ENCODE peak calls at places on chromosome 17, in six cellular contexts. B is AG04450, Z is heart right ventricle, I is HFFc6, V is omental fat pad, Y is activated B cell treated with CpG ODN at 0.5 μM for 24 hours. J is an unnamed sample.

GRCh38 chr17:2898255-2898926 is 102.2 kb downstream of the RAP1GAP2 start:
- DNase-seq in B (no peak), Z (no peak), I (no peak), V (no peak), Y (no peak), J (no peak)

GRCh38 chr17:5019475-5019956 is 15.7 kb downstream of the SLC52A1 start:
- DNase-seq in B (no peak), Z (no peak), I (no peak), V (no peak), Y (peak), J (peak)

GRCh38 chr17:50464121-50464520 is 4.6 kb downstream of the CHAD start:
- DNase-seq in B (no peak), Z (no peak), I (no peak), V (no peak), Y (no peak), J (no peak)

GRCh38 chr17:50169121-50169764 is 3.4 kb downstream of the SGCA start:
- DNase-seq in B (no peak), Z (peak), I (peak), V (no peak), Y (peak), J (peak)

GRCh38 chr17:15409721-15410247 is 57.6 kb downstream of the CDRT4 start:
- DNase-seq in B (peak), Z (peak), I (peak), V (no peak), Y (no peak), J (no peak)

GRCh38 chr17:2707721-2708584 is 3.6 kb downstream of the CLUH start:
- DNase-seq in B (no peak), Z (peak), I (no peak), V (no peak), Y (no peak), J (no peak)

GRCh38 chr17:77572851-77573250 is 385.7 kb upstream of the TNRC6C start:
- DNase-seq in B (no peak), Z (no peak), I (no peak), V (no peak), Y (no peak), J (no peak)

GRCh38 chr17:80892019-80892855 is 99.4 kb upstream of the CHMP6 start:
- DNase-seq in B (peak), Z (peak), I (peak), V (peak), Y (no peak), J (peak)

GRCh38 chr17:27667656-27668487 is 36.9 kb downstream of the LGALS9 start:
- DNase-seq in B (no peak), Z (no peak), I (no peak), V (no peak), Y (peak), J (no peak)

GRCh38 chr17:33924105-33924504 is 331.0 kb upstream of the CCL2 start:
- DNase-seq in B (no peak), Z (no peak), I (no peak), V (no peak), Y (no peak), J (no peak)

GRCh38 chr17:81386646-81387234 is 8.5 kb upstream of the BAHCC1 start:
- DNase-seq in B (no peak), Z (peak), I (no peak), V (no peak), Y (peak), J (no peak)

GRCh38 chr17:27245230-27245696 is 48.7 kb upstream of the WSB1 start:
- DNase-seq in B (peak), Z (peak), I (peak), V (peak), Y (peak), J (peak)

GRCh38 chr17:17322516-17323510 is 19.6 kb downstream of the NT5M start:
- DNase-seq in B (no peak), Z (no peak), I (no peak), V (no peak), Y (no peak), J (no peak)

GRCh38 chr17:3659541-3660111 is 8.8 kb downstream of the TAX1BP3 start:
- DNase-seq in B (peak), Z (peak), I (peak), V (peak), Y (no peak), J (no peak)

GRCh38 chr17:55172612-55173011 is 92.1 kb upstream of the HLF start:
- DNase-seq in B (no peak), Z (no peak), I (no peak), V (no peak), Y (no peak), J (no peak)

GRCh38 chr17:34798581-34798980 is 162.7 kb downstream of the CCT6B start:
- DNase-seq in B (no peak), Z (no peak), I (no peak), V (no peak), Y (no peak), J (no peak)

GRCh38 chr17:45794840-45795239 is 10.7 kb downstream of the CRHR1 start:
- DNase-seq in B (no peak), Z (no peak), I (peak), V (no peak), Y (no peak), J (no peak)
- TF ChIP-seq CTCF in B (no peak), Z (no peak), I (peak), V (no peak), Y (no peak), J (no peak)

DNA sequence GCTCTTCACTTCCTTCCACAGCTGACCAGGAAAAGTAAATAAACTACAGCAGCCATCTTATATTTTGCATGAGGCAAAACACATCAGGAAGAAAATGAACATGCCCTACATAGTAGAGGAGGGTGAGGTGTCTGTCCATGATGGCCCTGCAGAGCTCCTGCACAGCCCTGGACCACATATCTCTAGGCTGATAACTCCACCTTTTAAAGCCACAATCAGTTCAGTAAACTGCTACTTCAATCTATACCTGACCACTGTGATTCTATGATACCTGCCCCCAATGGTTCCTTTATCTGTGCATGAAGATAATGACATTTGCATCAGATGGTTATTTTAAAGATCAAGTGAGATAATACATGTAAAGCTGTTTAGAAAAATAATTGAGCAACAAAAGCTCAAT is 82.2 kb downstream of the HELZ start:
- DNase-seq in B (no peak), Z (no peak), I (no peak), V (no peak), Y (no peak), J (no peak)
- TF ChIP-seq CTCF in B (no peak), Z (no peak), I (no peak), V (no peak), Y (no peak), J (no peak)

DNA sequence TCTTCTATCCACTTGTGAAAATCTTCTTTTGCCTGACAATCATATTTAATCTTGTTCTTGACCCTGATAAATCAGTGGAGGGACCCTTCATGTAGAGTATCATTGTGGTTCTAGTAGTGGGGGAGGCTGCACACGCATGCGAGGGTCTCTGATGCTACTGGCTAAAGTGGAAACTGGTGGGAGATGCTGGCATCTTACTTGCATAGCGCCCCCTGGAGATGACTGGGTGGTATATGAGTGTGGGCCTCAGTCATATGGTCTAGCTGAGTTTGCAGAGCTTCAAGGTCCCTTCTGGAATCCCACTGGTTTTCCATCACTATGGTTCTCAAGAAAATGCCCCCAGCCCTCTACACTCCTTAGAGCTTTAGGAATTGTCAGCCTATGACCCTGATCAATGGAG is 236.4 kb upstream of the AXIN2 start:
- DNase-seq in B (no peak), Z (no peak), I (no peak), V (no peak), Y (no peak), J (no peak)
- TF ChIP-seq CTCF in B (peak), Z (no peak), I (peak), V (no peak), Y (no peak), J (peak)

DNA sequence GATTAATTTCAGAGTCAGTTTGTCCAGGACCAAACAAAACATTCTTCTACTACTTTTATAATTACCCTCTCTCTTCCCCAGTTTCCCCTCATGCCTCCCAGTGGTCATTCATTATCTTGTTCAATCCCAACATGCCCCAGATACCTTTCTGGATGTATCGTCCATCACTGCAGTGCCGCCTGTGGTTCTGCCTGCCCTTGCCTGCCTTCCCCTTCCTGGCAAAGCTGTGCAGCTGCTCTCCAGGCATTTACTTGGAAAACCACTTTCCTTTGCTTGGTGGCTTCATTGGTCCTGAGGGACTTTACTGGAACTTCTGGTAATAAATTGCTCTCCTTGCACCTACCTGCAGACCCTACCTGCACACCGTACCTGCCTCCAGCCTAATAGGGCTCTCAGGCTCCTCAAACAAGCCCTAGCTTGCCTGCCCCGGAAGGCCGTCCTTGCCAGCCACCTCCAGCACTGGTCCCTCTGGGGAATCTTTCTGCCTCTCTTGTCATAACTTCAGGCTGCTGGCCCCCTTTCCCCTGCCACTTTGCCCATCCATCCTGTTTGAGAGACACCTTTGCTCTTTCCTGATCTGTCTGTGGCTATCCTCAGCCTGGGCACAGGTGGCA is 19.5 kb upstream of the MSI2 start:
- DNase-seq in B (no peak), Z (no peak), I (no peak), V (no peak), Y (no peak), J (no peak)
- TF ChIP-seq CTCF in B (no peak), Z (no peak), I (no peak), V (no peak), Y (no peak), J (no peak)

GRCh38 chr17:14209215-14209614 is 27.4 kb downstream of the CDRT15 start:
- DNase-seq in B (no peak), Z (no peak), I (no peak), V (no peak), Y (no peak), J (no peak)

GRCh38 chr17:14212401-14212800 is 24.3 kb downstream of the CDRT15 start:
- DNase-seq in B (no peak), Z (no peak), I (no peak), V (no peak), Y (no peak), J (no peak)

GRCh38 chr17:14214271-14214670 is 22.4 kb downstream of the CDRT15 start:
- DNase-seq in B (no peak), Z (no peak), I (peak), V (no peak), Y (no peak), J (no peak)

GRCh38 chr17:14211246-14211645 is 25.4 kb downstream of the CDRT15 start:
- DNase-seq in B (no peak), Z (no peak), I (no peak), V (no peak), Y (no peak), J (no peak)

GRCh38 chr17:14211778-14212177 is 24.9 kb downstream of the CDRT15 start:
- DNase-seq in B (no peak), Z (peak), I (no peak), V (no peak), Y (peak), J (no peak)
- TF ChIP-seq CTCF in B (peak), Z (peak), I (peak), V (no peak), Y (no peak), J (peak)